ENCODE peak calls at places on chromosome 13, in eight cellular contexts. Q is fibroblast of pulmonary artery; Y is memory B cell; W is COR-L47; U is myocyte; H is cardiac fibroblast; V is activated T-cell treated with anti-CD3 and anti-CD28 coated beads, Interleukin-2, amount 50 U/mL, for 4 hours; O is DMS53. A is an unnamed sample.

GRCh38 chr13:29991343-29991742 is 140.9 kb upstream of the UBL3 start:
- DNase-seq in Q (peak), Y (no peak), W (no peak), U (peak), H (peak), V (no peak), O (no peak), A (no peak)

GRCh38 chr13:113979791-113980471 is 6.1 kb upstream of the C13orf46 start:
- DNase-seq in Q (no peak), Y (no peak), W (no peak), U (no peak), H (no peak), V (no peak), O (no peak), A (no peak)

GRCh38 chr13:21567714-21568113 is 36.3 kb downstream of the MICU2 start:
- DNase-seq in Q (peak), Y (no peak), W (no peak), U (no peak), H (peak), V (no peak), O (no peak), A (no peak)

GRCh38 chr13:114311908-114312307 is 2.4 kb upstream of the CHAMP1 start:
- DNase-seq in Q (no peak), Y (no peak), W (no peak), U (no peak), H (peak), V (no peak), O (no peak), A (no peak)

GRCh38 chr13:23703241-23703640 is 133.0 kb downstream of the TNFRSF19 start:
- DNase-seq in Q (peak), Y (no peak), W (no peak), U (no peak), H (peak), V (no peak), O (no peak), A (no peak)

GRCh38 chr13:113145911-113146598 is 12.4 kb upstream of the PROZ start:
- DNase-seq in Q (no peak), Y (no peak), W (no peak), U (no peak), H (no peak), V (no peak), O (no peak), A (no peak)

GRCh38 chr13:111399334-111399733 is 78.9 kb downstream of the TEX29 start:
- DNase-seq in Q (no peak), Y (no peak), W (no peak), U (no peak), H (no peak), V (no peak), O (no peak), A (no peak)

GRCh38 chr13:106173346-106173745 is 362.1 kb downstream of the EFNB2 start:
- DNase-seq in Q (no peak), Y (no peak), W (no peak), U (peak), H (no peak), V (no peak), O (no peak), A (no peak)

GRCh38 chr13:79392882-79393563 is 13.0 kb downstream of the RBM26 start:
- DNase-seq in Q (no peak), Y (no peak), W (no peak), U (peak), H (peak), V (no peak), O (peak), A (peak)

A was measured in NCI-H146.